ENCODE peak calls at places on chromosomes 5 and 9, in eight cellular contexts. One of them, this sample, is unnamed.

GRCh38 chr9:72292184-72292787 is 72.7 kb downstream of the ZFAND5 start:
- DNase-seq in mucosa of descending colon: no peak
- DNase-seq in adrenal gland: no peak
- DNase-seq in lung: no peak
- DNase-seq in stomach: no peak
- DNase-seq in spleen: no peak
- DNase-seq in hepatocyte: peak; percentile 60
- DNase-seq in sigmoid colon: no peak
- DNase-seq in this sample: no peak

GRCh38 chr5:111627862-111628261 is 115.5 kb upstream of the STARD4 start:
- DNase-seq in mucosa of descending colon: no peak
- DNase-seq in adrenal gland: no peak
- DNase-seq in lung: no peak
- DNase-seq in stomach: no peak
- DNase-seq in spleen: no peak
- DNase-seq in hepatocyte: no peak
- DNase-seq in sigmoid colon: no peak
- DNase-seq in this sample: no peak

GRCh38 chr9:125145425-125145824 is 2.1 kb upstream of the SCAI start:
- DNase-seq in mucosa of descending colon: no peak
- DNase-seq in adrenal gland: no peak
- DNase-seq in lung: no peak
- DNase-seq in stomach: no peak
- DNase-seq in spleen: no peak
- DNase-seq in hepatocyte: no peak
- DNase-seq in sigmoid colon: no peak
- DNase-seq in this sample: no peak

GRCh38 chr9:110443146-110443877 is 105.6 kb upstream of the TXNDC8 start:
- DNase-seq in mucosa of descending colon: no peak
- DNase-seq in adrenal gland: no peak
- DNase-seq in lung: no peak
- DNase-seq in stomach: no peak
- DNase-seq in spleen: no peak
- DNase-seq in hepatocyte: peak; percentile 16
- DNase-seq in sigmoid colon: no peak
- DNase-seq in this sample: no peak

GRCh38 chr9:131731237-131731995 is 8.5 kb downstream of the RAPGEF1 start:
- DNase-seq in mucosa of descending colon: no peak
- DNase-seq in adrenal gland: no peak
- DNase-seq in lung: no peak
- DNase-seq in stomach: no peak
- DNase-seq in spleen: no peak
- DNase-seq in hepatocyte: no peak
- DNase-seq in sigmoid colon: no peak
- DNase-seq in this sample: no peak

GRCh38 chr9:126622872-126623271 is 9.1 kb downstream of the LMX1B start:
- DNase-seq in mucosa of descending colon: no peak
- DNase-seq in adrenal gland: no peak
- DNase-seq in lung: no peak
- DNase-seq in stomach: no peak
- DNase-seq in spleen: no peak
- DNase-seq in hepatocyte: no peak
- DNase-seq in sigmoid colon: no peak
- DNase-seq in this sample: no peak

GRCh38 chr9:107841078-107841477 is 351.5 kb upstream of the KLF4 start:
- DNase-seq in mucosa of descending colon: no peak
- DNase-seq in adrenal gland: no peak
- DNase-seq in lung: no peak
- DNase-seq in stomach: no peak
- DNase-seq in spleen: no peak
- DNase-seq in hepatocyte: no peak
- DNase-seq in sigmoid colon: no peak
- DNase-seq in this sample: no peak

GRCh38 chr5:113245427-113246052 is 189.2 kb downstream of the TSSK1B start:
- DNase-seq in mucosa of descending colon: no peak
- DNase-seq in adrenal gland: no peak
- DNase-seq in lung: no peak
- DNase-seq in stomach: no peak
- DNase-seq in spleen: no peak
- DNase-seq in hepatocyte: no peak
- DNase-seq in sigmoid colon: no peak
- DNase-seq in this sample: no peak

GRCh38 chr9:37511006-37511714 is 25.4 kb downstream of the POLR1E start:
- DNase-seq in mucosa of descending colon: no peak
- DNase-seq in adrenal gland: no peak
- DNase-seq in lung: no peak
- DNase-seq in stomach: no peak
- DNase-seq in spleen: no peak
- DNase-seq in hepatocyte: peak; percentile 16
- DNase-seq in sigmoid colon: no peak
- DNase-seq in this sample: peak; percentile 64

GRCh38 chr5:43581398-43581797 is 21.6 kb upstream of the NNT start:
- DNase-seq in mucosa of descending colon: no peak
- DNase-seq in adrenal gland: no peak
- DNase-seq in lung: no peak
- DNase-seq in stomach: no peak
- DNase-seq in spleen: no peak
- DNase-seq in hepatocyte: no peak
- DNase-seq in sigmoid colon: no peak
- DNase-seq in this sample: no peak

GRCh38 chr5:1507457-1507856 is 16.3 kb downstream of the LPCAT1 start:
- DNase-seq in mucosa of descending colon: peak; percentile 42
- DNase-seq in adrenal gland: no peak
- DNase-seq in lung: no peak
- DNase-seq in stomach: no peak
- DNase-seq in spleen: peak; percentile 76
- DNase-seq in hepatocyte: no peak
- DNase-seq in sigmoid colon: peak; percentile 54
- DNase-seq in this sample: no peak

GRCh38 chr5:93192107-93192506 is 388.9 kb downstream of the NR2F1-AS1 start:
- DNase-seq in mucosa of descending colon: no peak
- DNase-seq in adrenal gland: no peak
- DNase-seq in lung: no peak
- DNase-seq in stomach: no peak
- DNase-seq in spleen: no peak
- DNase-seq in hepatocyte: no peak
- DNase-seq in sigmoid colon: no peak
- DNase-seq in this sample: no peak

GRCh38 chr5:109823597-109823996 is 133.9 kb downstream of the MAN2A1 start:
- DNase-seq in mucosa of descending colon: no peak
- DNase-seq in adrenal gland: no peak
- DNase-seq in lung: no peak
- DNase-seq in stomach: no peak
- DNase-seq in spleen: no peak
- DNase-seq in hepatocyte: no peak
- DNase-seq in sigmoid colon: no peak
- DNase-seq in this sample: no peak

GRCh38 chr5:95940758-95941682 is 20.6 kb downstream of the ELL2 start:
- DNase-seq in mucosa of descending colon: no peak
- DNase-seq in adrenal gland: no peak
- DNase-seq in lung: no peak
- DNase-seq in stomach: no peak
- DNase-seq in spleen: no peak
- DNase-seq in hepatocyte: no peak
- DNase-seq in sigmoid colon: no peak
- DNase-seq in this sample: no peak

GRCh38 chr5:14491505-14491904 is 90.1 kb upstream of the OTULINL start:
- DNase-seq in mucosa of descending colon: no peak
- DNase-seq in adrenal gland: no peak
- DNase-seq in lung: no peak
- DNase-seq in stomach: no peak
- DNase-seq in spleen: no peak
- DNase-seq in hepatocyte: no peak
- DNase-seq in sigmoid colon: no peak
- DNase-seq in this sample: no peak

GRCh38 chr9:111759762-111760639 is 34.7 kb downstream of the SHOC1 start:
- DNase-seq in mucosa of descending colon: no peak
- DNase-seq in adrenal gland: peak; percentile 64
- DNase-seq in lung: peak; percentile 42
- DNase-seq in stomach: peak; percentile 36
- DNase-seq in spleen: no peak
- DNase-seq in hepatocyte: peak; percentile 78
- DNase-seq in sigmoid colon: no peak
- DNase-seq in this sample: peak; percentile 41

GRCh38 chr5:93886098-93886806 is 144.9 kb upstream of the POU5F2 start:
- DNase-seq in mucosa of descending colon: no peak
- DNase-seq in adrenal gland: no peak
- DNase-seq in lung: no peak
- DNase-seq in stomach: no peak
- DNase-seq in spleen: no peak
- DNase-seq in hepatocyte: no peak
- DNase-seq in sigmoid colon: no peak
- DNase-seq in this sample: no peak

GRCh38 chr9:88789785-88790184 is 201.5 kb upstream of the S1PR3 start:
- DNase-seq in mucosa of descending colon: no peak
- DNase-seq in adrenal gland: no peak
- DNase-seq in lung: no peak
- DNase-seq in stomach: no peak
- DNase-seq in spleen: no peak
- DNase-seq in hepatocyte: no peak
- DNase-seq in sigmoid colon: no peak
- DNase-seq in this sample: no peak

GRCh38 chr5:142650060-142650459 is 35.8 kb downstream of the FGF1 start:
- DNase-seq in mucosa of descending colon: no peak
- DNase-seq in adrenal gland: no peak
- DNase-seq in lung: no peak
- DNase-seq in stomach: no peak
- DNase-seq in spleen: no peak
- DNase-seq in hepatocyte: no peak
- DNase-seq in sigmoid colon: no peak
- DNase-seq in this sample: no peak

GRCh38 chr5:138981131-138981530 is 106.0 kb upstream of the LRRTM2 start:
- DNase-seq in mucosa of descending colon: no peak
- DNase-seq in adrenal gland: no peak
- DNase-seq in lung: no peak
- DNase-seq in stomach: no peak
- DNase-seq in spleen: no peak
- DNase-seq in hepatocyte: no peak
- DNase-seq in sigmoid colon: no peak
- DNase-seq in this sample: no peak

GRCh38 chr9:75893096-75893495 is 2.6 kb downstream of the PCSK5 start:
- DNase-seq in mucosa of descending colon: no peak
- DNase-seq in adrenal gland: no peak
- DNase-seq in lung: no peak
- DNase-seq in stomach: no peak
- DNase-seq in spleen: no peak
- DNase-seq in hepatocyte: no peak
- DNase-seq in sigmoid colon: no peak
- DNase-seq in this sample: no peak
- H3K4me3 ChIP-seq in mucosa of descending colon: no peak overlapping the region
- H3K4me3 ChIP-seq in adrenal gland: no peak overlapping the region
- H3K4me3 ChIP-seq in lung: no peak overlapping the region
- H3K4me3 ChIP-seq in stomach: peak overlapping the region; percentile 61
- H3K4me3 ChIP-seq in spleen: no peak overlapping the region
- H3K4me3 ChIP-seq in hepatocyte: peak overlapping the region; percentile 90
- H3K4me3 ChIP-seq in sigmoid colon: peak overlapping the region; percentile 62
- H3K4me3 ChIP-seq in this sample: no peak overlapping the region

GRCh38 chr9:114237781-114238180 is 82.4 kb downstream of the COL27A1 start:
- DNase-seq in mucosa of descending colon: no peak
- DNase-seq in adrenal gland: no peak
- DNase-seq in lung: no peak
- DNase-seq in stomach: no peak
- DNase-seq in spleen: no peak
- DNase-seq in hepatocyte: no peak
- DNase-seq in sigmoid colon: no peak
- DNase-seq in this sample: no peak

GRCh38 chr9:114240216-114240615 is 82.7 kb upstream of the ORM1 start:
- DNase-seq in mucosa of descending colon: no peak
- DNase-seq in adrenal gland: no peak
- DNase-seq in lung: no peak
- DNase-seq in stomach: no peak
- DNase-seq in spleen: no peak
- DNase-seq in hepatocyte: no peak
- DNase-seq in sigmoid colon: no peak
- DNase-seq in this sample: no peak

GRCh38 chr9:114240647-114241558 is 82.0 kb upstream of the ORM1 start:
- DNase-seq in mucosa of descending colon: no peak
- DNase-seq in adrenal gland: no peak
- DNase-seq in lung: no peak
- DNase-seq in stomach: no peak
- DNase-seq in spleen: no peak
- DNase-seq in hepatocyte: no peak
- DNase-seq in sigmoid colon: no peak
- DNase-seq in this sample: no peak

GRCh38 chr9:114238471-114238870 is 83.1 kb downstream of the COL27A1 start:
- DNase-seq in mucosa of descending colon: no peak
- DNase-seq in adrenal gland: no peak
- DNase-seq in lung: no peak
- DNase-seq in stomach: no peak
- DNase-seq in spleen: no peak
- DNase-seq in hepatocyte: peak; percentile 21
- DNase-seq in sigmoid colon: no peak
- DNase-seq in this sample: no peak

GRCh38 chr9:114238919-114239879 is 83.7 kb upstream of the ORM1 start:
- DNase-seq in mucosa of descending colon: no peak
- DNase-seq in adrenal gland: no peak
- DNase-seq in lung: no peak
- DNase-seq in stomach: no peak
- DNase-seq in spleen: no peak
- DNase-seq in hepatocyte: peak; percentile 75
- DNase-seq in sigmoid colon: no peak
- DNase-seq in this sample: peak; percentile 74
- TF ChIP-seq CTCF in mucosa of descending colon: no peak
- TF ChIP-seq CTCF in adrenal gland: peak; percentile 18
- TF ChIP-seq CTCF in lung: no peak
- TF ChIP-seq CTCF in stomach: no peak
- TF ChIP-seq CTCF in spleen: no peak
- TF ChIP-seq CTCF in hepatocyte: peak; percentile 45
- TF ChIP-seq CTCF in sigmoid colon: no peak
- TF ChIP-seq CTCF in this sample: peak; percentile 78

GRCh38 chr9:123355761-123356520 is at the start of gene CRB2:
- DNase-seq in mucosa of descending colon: no peak
- DNase-seq in adrenal gland: no peak
- DNase-seq in lung: no peak
- DNase-seq in stomach: no peak
- DNase-seq in spleen: no peak
- DNase-seq in hepatocyte: peak; percentile 76
- DNase-seq in sigmoid colon: no peak
- DNase-seq in this sample: peak; percentile 74
- H3K4me3 ChIP-seq in mucosa of descending colon: no peak within 1 kb of the TSS
- H3K4me3 ChIP-seq in adrenal gland: no peak within 1 kb of the TSS
- H3K4me3 ChIP-seq in lung: no peak within 1 kb of the TSS
- H3K4me3 ChIP-seq in stomach: no peak within 1 kb of the TSS
- H3K4me3 ChIP-seq in spleen: no peak within 1 kb of the TSS
- H3K4me3 ChIP-seq in hepatocyte: no peak within 1 kb of the TSS
- H3K4me3 ChIP-seq in sigmoid colon: no peak within 1 kb of the TSS
- H3K4me3 ChIP-seq in this sample: no peak within 1 kb of the TSS

DNA sequence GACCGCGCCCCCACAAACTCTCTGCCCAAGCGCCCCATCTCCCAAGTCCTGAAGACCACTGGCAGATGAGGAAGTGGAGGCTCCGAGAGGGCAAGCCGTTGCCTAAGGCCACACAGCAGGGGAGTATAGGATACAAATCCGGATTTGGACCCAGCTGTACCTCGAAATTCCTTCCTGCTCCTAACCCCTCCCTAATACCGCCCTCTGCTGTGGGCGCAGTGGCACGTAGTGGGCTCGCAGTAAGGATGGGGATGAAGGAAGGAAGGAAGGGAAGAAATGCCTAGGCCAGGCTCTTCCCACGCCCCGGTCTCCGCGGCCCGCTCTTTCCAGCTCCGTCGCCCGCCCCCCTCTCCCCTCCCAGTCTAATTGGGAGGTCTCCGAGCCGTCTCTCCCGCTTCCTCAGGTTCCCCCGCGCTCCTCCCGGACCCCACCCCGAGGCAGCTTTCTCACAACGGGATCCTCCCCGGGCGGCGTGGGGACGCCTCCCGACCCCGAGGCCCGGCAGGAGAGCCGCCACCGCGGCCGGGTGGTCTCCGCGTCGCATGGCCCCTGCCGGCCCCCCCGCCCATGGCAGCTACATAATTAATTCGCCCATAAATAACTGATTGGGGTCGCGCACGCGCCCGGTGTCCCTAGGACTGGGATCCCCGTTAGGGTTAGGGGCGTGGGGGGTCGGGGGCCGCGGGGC is 138.9 kb downstream of the C9orf50 start:
- DNase-seq in mucosa of descending colon: peak; percentile 64
- DNase-seq in adrenal gland: peak; percentile 53
- DNase-seq in lung: no peak
- DNase-seq in stomach: no peak
- DNase-seq in spleen: peak; percentile 80
- DNase-seq in hepatocyte: peak; percentile 62
- DNase-seq in sigmoid colon: no peak
- DNase-seq in this sample: peak; percentile 60
- TF ChIP-seq CTCF in mucosa of descending colon: no peak
- TF ChIP-seq CTCF in adrenal gland: peak; percentile 11
- TF ChIP-seq CTCF in lung: peak; percentile 9
- TF ChIP-seq CTCF in stomach: no peak
- TF ChIP-seq CTCF in spleen: no peak
- TF ChIP-seq CTCF in hepatocyte: peak; percentile 8
- TF ChIP-seq CTCF in sigmoid colon: no peak
- TF ChIP-seq CTCF in this sample: peak; percentile 24